ENCODE peak calls at places on chromosomes 16 and 17, in six cellular contexts. One of them, this sample, is unnamed.
A peak's percentile ranks its signal among the peaks of the same experiment; 100 is the strongest.

GRCh38 chr17:39239640-39240314 is 14.0 kb upstream of the STAC2 start:
- DNase-seq in cardiac muscle cell: no peak
- DNase-seq in spleen: peak; percentile 89
- DNase-seq in astrocyte of the cerebellum: no peak
- DNase-seq in IMR-90: no peak
- DNase-seq in GM23338: peak; percentile 92
- DNase-seq in this sample: no peak

GRCh38 chr16:21626659-21627277 is 25.6 kb downstream of the IGSF6 start:
- DNase-seq in IMR-90: peak; percentile 88
- DNase-seq in astrocyte of the cerebellum: peak; percentile 65
- DNase-seq in cardiac muscle cell: peak; percentile 82
- DNase-seq in spleen: no peak
- DNase-seq in GM23338: no peak
- DNase-seq in this sample: no peak

GRCh38 chr16:87127061-87127765 is 190.0 kb downstream of the C16orf95 start:
- DNase-seq in spleen: no peak
- DNase-seq in IMR-90: peak; percentile 44
- DNase-seq in GM23338: no peak
- DNase-seq in astrocyte of the cerebellum: no peak
- DNase-seq in cardiac muscle cell: peak; percentile 87
- DNase-seq in this sample: no peak

GRCh38 chr17:29046440-29046839 is 3.5 kb downstream of the PIPOX start:
- DNase-seq in cardiac muscle cell: peak; percentile 30
- DNase-seq in spleen: no peak
- DNase-seq in astrocyte of the cerebellum: no peak
- DNase-seq in GM23338: no peak
- DNase-seq in IMR-90: no peak
- DNase-seq in this sample: no peak

GRCh38 chr17:56948491-56948890 is 12.4 kb downstream of the COIL start:
- DNase-seq in astrocyte of the cerebellum: no peak
- DNase-seq in GM23338: no peak
- DNase-seq in IMR-90: peak; percentile 28
- DNase-seq in spleen: no peak
- DNase-seq in cardiac muscle cell: no peak
- DNase-seq in this sample: no peak

GRCh38 chr16:79213214-79213613 is 387.3 kb downstream of the MAF start:
- DNase-seq in IMR-90: no peak
- DNase-seq in cardiac muscle cell: no peak
- DNase-seq in GM23338: no peak
- DNase-seq in spleen: no peak
- DNase-seq in astrocyte of the cerebellum: no peak
- DNase-seq in this sample: no peak

GRCh38 chr16:3798827-3799226 is 81.5 kb upstream of the TRAP1 start:
- DNase-seq in IMR-90: no peak
- DNase-seq in cardiac muscle cell: no peak
- DNase-seq in GM23338: no peak
- DNase-seq in astrocyte of the cerebellum: no peak
- DNase-seq in spleen: no peak
- DNase-seq in this sample: no peak

GRCh38 chr17:77677210-77677609 is 281.3 kb upstream of the TNRC6C start:
- DNase-seq in cardiac muscle cell: no peak
- DNase-seq in GM23338: no peak
- DNase-seq in IMR-90: no peak
- DNase-seq in spleen: peak; percentile 31
- DNase-seq in astrocyte of the cerebellum: no peak
- DNase-seq in this sample: no peak

GRCh38 chr16:2787406-2787805 is at the start of gene PRSS33:
- DNase-seq in IMR-90: no peak
- DNase-seq in astrocyte of the cerebellum: no peak
- DNase-seq in cardiac muscle cell: no peak
- DNase-seq in GM23338: no peak
- DNase-seq in spleen: peak; percentile 62
- DNase-seq in this sample: no peak

GRCh38 chr17:17514993-17515920 is 19.1 kb upstream of the RASD1 start:
- DNase-seq in cardiac muscle cell: peak; percentile 64
- DNase-seq in IMR-90: peak; percentile 25
- DNase-seq in spleen: no peak
- DNase-seq in astrocyte of the cerebellum: peak; percentile 90
- DNase-seq in GM23338: peak; percentile 67
- DNase-seq in this sample: no peak

GRCh38 chr16:86836503-86837125 is 258.3 kb downstream of the FOXL1 start:
- DNase-seq in astrocyte of the cerebellum: peak; percentile 87
- DNase-seq in cardiac muscle cell: peak; percentile 93
- DNase-seq in GM23338: no peak
- DNase-seq in IMR-90: peak; percentile 93
- DNase-seq in spleen: no peak
- DNase-seq in this sample: no peak

GRCh38 chr16:66207864-66208226 is 158.6 kb upstream of the CDH5 start:
- DNase-seq in cardiac muscle cell: no peak
- DNase-seq in GM23338: no peak
- DNase-seq in astrocyte of the cerebellum: no peak
- DNase-seq in spleen: no peak
- DNase-seq in IMR-90: no peak
- DNase-seq in this sample: no peak
- TF ChIP-seq CTCF in cardiac muscle cell: no peak
- TF ChIP-seq CTCF in GM23338: no peak
- TF ChIP-seq CTCF in astrocyte of the cerebellum: no peak
- TF ChIP-seq CTCF in spleen: no peak
- TF ChIP-seq CTCF in IMR-90: no peak
- TF ChIP-seq CTCF in this sample: no peak

GRCh38 chr16:60203525-60204124 is 1469.5 kb upstream of the GOT2 start:
- DNase-seq in spleen: no peak
- DNase-seq in GM23338: peak; percentile 61
- DNase-seq in cardiac muscle cell: peak; percentile 3
- DNase-seq in astrocyte of the cerebellum: peak; percentile 32
- DNase-seq in IMR-90: peak; percentile 2
- DNase-seq in this sample: no peak
- TF ChIP-seq CTCF in spleen: no peak
- TF ChIP-seq CTCF in GM23338: peak; percentile 73
- TF ChIP-seq CTCF in cardiac muscle cell: no peak
- TF ChIP-seq CTCF in astrocyte of the cerebellum: peak; percentile 64
- TF ChIP-seq CTCF in IMR-90: peak; percentile 43
- TF ChIP-seq CTCF in this sample: peak; percentile 67

GRCh38 chr16:68356919-68357286 is 46.1 kb downstream of the PRMT7 start:
- DNase-seq in cardiac muscle cell: no peak
- DNase-seq in spleen: no peak
- DNase-seq in IMR-90: no peak
- DNase-seq in astrocyte of the cerebellum: no peak
- DNase-seq in GM23338: no peak
- DNase-seq in this sample: no peak

GRCh38 chr16:68357521-68357922 is 46.7 kb downstream of the PRMT7 start:
- DNase-seq in IMR-90: no peak
- DNase-seq in cardiac muscle cell: no peak
- DNase-seq in spleen: no peak
- DNase-seq in GM23338: no peak
- DNase-seq in astrocyte of the cerebellum: no peak
- DNase-seq in this sample: no peak

GRCh38 chr16:68354816-68355215 is 44.0 kb downstream of the PRMT7 start:
- DNase-seq in spleen: no peak
- DNase-seq in cardiac muscle cell: no peak
- DNase-seq in IMR-90: no peak
- DNase-seq in astrocyte of the cerebellum: no peak
- DNase-seq in GM23338: no peak
- DNase-seq in this sample: no peak

GRCh38 chr16:68356249-68356918 is 45.6 kb downstream of the PRMT7 start:
- DNase-seq in IMR-90: no peak
- DNase-seq in GM23338: no peak
- DNase-seq in astrocyte of the cerebellum: no peak
- DNase-seq in cardiac muscle cell: no peak
- DNase-seq in spleen: no peak
- DNase-seq in this sample: no peak

DNA sequence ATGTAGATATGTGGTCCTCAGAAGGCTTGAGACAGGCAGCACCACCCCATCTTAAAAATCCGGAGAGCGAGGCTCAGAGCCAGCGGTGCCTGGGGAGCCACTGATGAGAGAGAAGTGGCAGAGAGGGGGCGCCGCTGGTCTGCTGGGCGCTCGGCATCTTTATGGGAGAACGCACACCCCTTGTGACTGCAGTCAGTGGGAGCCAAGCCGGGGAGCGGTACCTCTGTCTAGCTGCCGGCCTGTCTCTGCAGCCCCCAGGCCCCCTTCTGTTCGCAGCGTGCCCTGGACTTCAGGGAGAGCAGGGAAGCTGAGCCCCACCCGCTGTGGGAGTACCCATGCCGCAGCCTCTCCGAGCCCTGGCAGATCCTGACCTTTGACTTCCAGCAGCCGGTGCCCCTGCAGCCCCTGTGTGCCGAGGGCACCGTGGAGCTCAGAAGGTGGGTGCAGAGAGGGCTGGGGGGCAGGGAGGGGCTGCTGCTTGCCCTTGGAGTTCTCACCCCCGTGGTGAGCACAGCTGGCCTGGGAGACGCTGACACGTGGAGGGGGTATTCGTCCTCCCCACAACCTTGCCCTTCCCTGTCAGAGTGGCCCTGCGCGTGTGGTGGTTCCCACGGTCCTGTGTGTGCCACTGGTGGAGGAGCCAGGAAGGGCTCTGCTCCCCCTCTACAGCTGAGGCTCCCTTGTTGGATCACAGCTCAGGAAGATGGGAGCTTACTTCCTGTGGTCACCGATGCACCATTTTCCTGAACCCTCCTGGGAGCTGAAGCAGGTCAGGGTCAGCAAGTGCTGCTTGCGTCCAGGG is 44.8 kb downstream of the PRMT7 start:
- DNase-seq in cardiac muscle cell: no peak
- DNase-seq in IMR-90: no peak
- DNase-seq in GM23338: peak; percentile 76
- DNase-seq in spleen: no peak
- DNase-seq in astrocyte of the cerebellum: no peak
- DNase-seq in this sample: no peak
- TF ChIP-seq CTCF in cardiac muscle cell: no peak
- TF ChIP-seq CTCF in IMR-90: no peak
- TF ChIP-seq CTCF in GM23338: peak; percentile 58
- TF ChIP-seq CTCF in spleen: no peak
- TF ChIP-seq CTCF in astrocyte of the cerebellum: no peak
- TF ChIP-seq CTCF in this sample: peak; percentile 22

GRCh38 chr17:76528528-76529223 is 8.8 kb downstream of the CYGB start:
- DNase-seq in GM23338: no peak
- DNase-seq in astrocyte of the cerebellum: no peak
- DNase-seq in IMR-90: peak; percentile 28
- DNase-seq in cardiac muscle cell: peak; percentile 71
- DNase-seq in spleen: peak; percentile 84
- DNase-seq in this sample: no peak
- TF ChIP-seq CTCF in GM23338: no peak
- TF ChIP-seq CTCF in astrocyte of the cerebellum: no peak
- TF ChIP-seq CTCF in IMR-90: peak; percentile 20
- TF ChIP-seq CTCF in cardiac muscle cell: peak; percentile 16
- TF ChIP-seq CTCF in spleen: peak; percentile 25
- TF ChIP-seq CTCF in this sample: no peak

DNA sequence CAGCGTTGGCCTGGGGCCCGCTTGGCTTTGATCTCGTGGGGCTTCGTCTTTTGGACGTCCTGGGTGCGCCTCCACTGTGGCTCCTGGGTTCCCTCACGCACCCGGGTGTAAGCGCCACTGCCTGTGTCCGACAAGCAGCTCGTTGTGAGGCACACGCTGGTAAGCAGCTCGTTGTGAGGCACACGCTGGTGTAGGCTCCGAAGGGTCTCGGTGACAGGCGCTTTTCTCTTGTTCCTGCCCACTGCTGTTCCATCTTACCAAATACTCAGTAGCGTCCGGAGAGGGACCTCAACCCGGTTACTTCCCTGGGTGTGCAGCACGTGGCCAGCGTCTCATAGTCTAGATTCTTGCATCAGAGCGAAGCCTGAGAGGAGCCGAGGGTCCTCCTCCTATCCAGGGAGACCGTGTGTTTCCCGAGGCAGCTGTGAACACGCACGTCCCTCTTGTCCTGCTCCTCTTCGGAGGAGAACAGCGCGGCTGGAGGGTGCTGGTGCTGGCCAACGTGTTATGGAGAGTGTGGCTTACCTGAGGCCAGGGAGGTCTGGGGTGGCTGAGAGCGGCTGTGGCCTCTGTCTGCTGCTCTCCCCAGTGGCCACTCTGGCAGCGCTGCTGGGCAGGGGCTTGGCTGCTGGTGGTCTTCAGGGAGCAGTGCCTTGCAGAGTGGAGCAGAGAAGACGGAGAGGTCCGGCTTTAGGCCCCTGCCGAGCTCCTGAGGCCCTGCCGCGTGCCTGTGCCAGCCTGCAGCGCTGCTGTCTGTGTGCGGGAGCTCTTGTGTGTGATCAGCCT is 32.1 kb upstream of the ZNF750 start:
- DNase-seq in astrocyte of the cerebellum: no peak
- DNase-seq in GM23338: no peak
- DNase-seq in IMR-90: no peak
- DNase-seq in spleen: peak; percentile 76
- DNase-seq in cardiac muscle cell: no peak
- DNase-seq in this sample: no peak
- TF ChIP-seq CTCF in astrocyte of the cerebellum: no peak
- TF ChIP-seq CTCF in GM23338: no peak
- TF ChIP-seq CTCF in IMR-90: no peak
- TF ChIP-seq CTCF in spleen: no peak
- TF ChIP-seq CTCF in cardiac muscle cell: no peak
- TF ChIP-seq CTCF in this sample: no peak